ENCODE peak calls at places on chromosomes 1 and 21, in seven cellular contexts. One of them, this sample, is unnamed.

GRCh38 chr1:43711049-43711448 is 3.7 kb downstream of the ST3GAL3 start:
- DNase-seq in AG04450: peak
- DNase-seq in epithelial cell of esophagus: peak
- DNase-seq in A549: no peak
- DNase-seq in dorsolateral prefrontal cortex: no peak
- DNase-seq in heart right ventricle: no peak
- DNase-seq in uterus: no peak
- DNase-seq in this sample: no peak

GRCh38 chr1:230087034-230087721 is 20.1 kb downstream of the GALNT2 start:
- DNase-seq in dorsolateral prefrontal cortex: no peak
- DNase-seq in A549: no peak
- DNase-seq in uterus: no peak
- DNase-seq in AG04450: no peak
- DNase-seq in epithelial cell of esophagus: peak
- DNase-seq in heart right ventricle: no peak
- DNase-seq in this sample: no peak

GRCh38 chr1:37849480-37849879 is 9.9 kb downstream of the MTF1 start:
- DNase-seq in uterus: no peak
- DNase-seq in epithelial cell of esophagus: no peak
- DNase-seq in heart right ventricle: no peak
- DNase-seq in AG04450: no peak
- DNase-seq in A549: no peak
- DNase-seq in dorsolateral prefrontal cortex: no peak
- DNase-seq in this sample: no peak

GRCh38 chr1:70415882-70416281 is 4.8 kb downstream of the CTH start:
- DNase-seq in heart right ventricle: no peak
- DNase-seq in uterus: no peak
- DNase-seq in dorsolateral prefrontal cortex: no peak
- DNase-seq in A549: no peak
- DNase-seq in epithelial cell of esophagus: no peak
- DNase-seq in AG04450: no peak
- DNase-seq in this sample: no peak

GRCh38 chr1:99527078-99527477 is 118.8 kb upstream of the PALMD start:
- DNase-seq in AG04450: no peak
- DNase-seq in A549: no peak
- DNase-seq in epithelial cell of esophagus: peak
- DNase-seq in uterus: no peak
- DNase-seq in heart right ventricle: no peak
- DNase-seq in dorsolateral prefrontal cortex: no peak
- DNase-seq in this sample: no peak

GRCh38 chr1:82586473-82586872 is 785.7 kb downstream of the ADGRL2 start:
- DNase-seq in A549: no peak
- DNase-seq in heart right ventricle: peak
- DNase-seq in uterus: no peak
- DNase-seq in epithelial cell of esophagus: no peak
- DNase-seq in dorsolateral prefrontal cortex: no peak
- DNase-seq in AG04450: no peak
- DNase-seq in this sample: no peak

GRCh38 chr1:115782571-115783281 is 14.2 kb upstream of the CASQ2 start:
- DNase-seq in AG04450: peak
- DNase-seq in A549: no peak
- DNase-seq in heart right ventricle: no peak
- DNase-seq in epithelial cell of esophagus: peak
- DNase-seq in uterus: no peak
- DNase-seq in dorsolateral prefrontal cortex: no peak
- DNase-seq in this sample: peak

GRCh38 chr1:201140235-201140940 is 13.4 kb upstream of the ASCL5 start:
- DNase-seq in A549: no peak
- DNase-seq in AG04450: no peak
- DNase-seq in heart right ventricle: no peak
- DNase-seq in dorsolateral prefrontal cortex: peak
- DNase-seq in uterus: no peak
- DNase-seq in epithelial cell of esophagus: no peak
- DNase-seq in this sample: no peak

GRCh38 chr1:220323717-220324116 is 51.5 kb upstream of the RAB3GAP2 start:
- DNase-seq in AG04450: no peak
- DNase-seq in A549: no peak
- DNase-seq in epithelial cell of esophagus: no peak
- DNase-seq in dorsolateral prefrontal cortex: no peak
- DNase-seq in uterus: no peak
- DNase-seq in heart right ventricle: no peak
- DNase-seq in this sample: no peak

GRCh38 chr1:206001476-206001888 is 1.7 kb downstream of the RAB7B start:
- DNase-seq in AG04450: peak
- DNase-seq in dorsolateral prefrontal cortex: peak
- DNase-seq in A549: peak
- DNase-seq in heart right ventricle: no peak
- DNase-seq in uterus: peak
- DNase-seq in epithelial cell of esophagus: peak
- DNase-seq in this sample: no peak

GRCh38 chr1:162023547-162024501 is at the start of gene OLFML2B:
- DNase-seq in AG04450: peak
- DNase-seq in uterus: peak
- DNase-seq in heart right ventricle: peak
- DNase-seq in dorsolateral prefrontal cortex: peak
- DNase-seq in epithelial cell of esophagus: peak
- DNase-seq in A549: peak
- DNase-seq in this sample: peak

GRCh38 chr1:19429611-19430010 is 55.7 kb downstream of the CAPZB start:
- DNase-seq in epithelial cell of esophagus: no peak
- DNase-seq in A549: no peak
- DNase-seq in uterus: no peak
- DNase-seq in heart right ventricle: no peak
- DNase-seq in dorsolateral prefrontal cortex: no peak
- DNase-seq in AG04450: no peak
- DNase-seq in this sample: no peak

GRCh38 chr1:38919075-38919474 is 22.6 kb downstream of the RHBDL2 start:
- DNase-seq in dorsolateral prefrontal cortex: peak
- DNase-seq in A549: no peak
- DNase-seq in heart right ventricle: no peak
- DNase-seq in AG04450: no peak
- DNase-seq in epithelial cell of esophagus: no peak
- DNase-seq in uterus: peak
- DNase-seq in this sample: no peak

DNA sequence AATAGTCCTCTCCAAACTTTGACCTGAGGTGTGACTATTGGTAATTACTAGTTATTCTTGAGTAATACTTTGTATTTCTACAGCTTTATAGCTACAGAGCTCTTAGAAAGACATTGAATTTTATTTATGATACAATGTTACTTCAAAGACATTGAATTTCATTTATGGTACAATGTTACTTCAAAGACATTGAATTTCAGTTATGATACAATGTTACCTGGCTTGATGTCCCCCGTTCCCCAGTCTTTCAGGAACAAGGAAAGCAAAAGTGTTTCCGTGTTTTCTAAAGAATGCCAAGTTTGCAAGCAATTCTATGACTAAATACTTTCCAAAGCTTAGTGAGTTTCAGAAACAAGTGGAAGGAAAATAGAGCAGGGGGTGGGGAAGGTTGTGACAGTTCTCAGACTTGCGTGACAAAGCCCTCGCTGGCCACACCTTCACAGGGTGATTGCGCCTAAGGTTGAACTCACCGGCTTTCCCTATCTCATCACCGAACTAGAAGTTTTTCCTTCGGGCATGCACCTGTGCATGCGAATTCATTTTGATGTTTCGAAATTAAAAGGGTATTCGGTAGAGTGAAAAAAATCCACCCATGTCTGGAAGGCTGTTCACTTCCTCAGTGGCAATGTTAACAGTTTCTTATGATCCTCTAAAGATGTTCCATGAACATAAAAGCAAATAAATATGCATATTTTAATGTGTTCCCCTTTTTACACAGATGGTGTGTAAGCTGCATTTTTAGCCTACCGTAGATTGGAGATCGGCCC is 909 bp upstream of the PAXBP1 start:
- DNase-seq in dorsolateral prefrontal cortex: no peak
- DNase-seq in epithelial cell of esophagus: peak
- DNase-seq in uterus: peak
- DNase-seq in heart right ventricle: no peak
- DNase-seq in A549: peak
- DNase-seq in AG04450: no peak
- DNase-seq in this sample: no peak
- H3K4me3 ChIP-seq in dorsolateral prefrontal cortex: peak
- H3K4me3 ChIP-seq in epithelial cell of esophagus: peak
- H3K4me3 ChIP-seq in uterus: peak
- H3K4me3 ChIP-seq in heart right ventricle: peak
- H3K4me3 ChIP-seq in A549: peak
- H3K4me3 ChIP-seq in AG04450: peak
- H3K4me3 ChIP-seq in this sample: peak

GRCh38 chr1:30778979-30779293 is 21.4 kb upstream of the LAPTM5 start:
- DNase-seq in AG04450: no peak
- DNase-seq in A549: no peak
- DNase-seq in uterus: no peak
- DNase-seq in heart right ventricle: no peak
- DNase-seq in epithelial cell of esophagus: no peak
- DNase-seq in dorsolateral prefrontal cortex: no peak
- DNase-seq in this sample: no peak

GRCh38 chr1:30778156-30778978 is 20.8 kb upstream of the LAPTM5 start:
- DNase-seq in A549: no peak
- DNase-seq in uterus: no peak
- DNase-seq in dorsolateral prefrontal cortex: peak
- DNase-seq in heart right ventricle: no peak
- DNase-seq in AG04450: no peak
- DNase-seq in epithelial cell of esophagus: peak
- DNase-seq in this sample: peak

GRCh38 chr1:30780409-30780808 is 22.8 kb upstream of the LAPTM5 start:
- DNase-seq in epithelial cell of esophagus: no peak
- DNase-seq in AG04450: no peak
- DNase-seq in dorsolateral prefrontal cortex: no peak
- DNase-seq in uterus: no peak
- DNase-seq in heart right ventricle: no peak
- DNase-seq in A549: no peak
- DNase-seq in this sample: no peak

GRCh38 chr1:30777906-30778155 is 20.3 kb upstream of the LAPTM5 start:
- DNase-seq in heart right ventricle: no peak
- DNase-seq in uterus: no peak
- DNase-seq in epithelial cell of esophagus: no peak
- DNase-seq in dorsolateral prefrontal cortex: no peak
- DNase-seq in A549: peak
- DNase-seq in AG04450: no peak
- DNase-seq in this sample: no peak

DNA sequence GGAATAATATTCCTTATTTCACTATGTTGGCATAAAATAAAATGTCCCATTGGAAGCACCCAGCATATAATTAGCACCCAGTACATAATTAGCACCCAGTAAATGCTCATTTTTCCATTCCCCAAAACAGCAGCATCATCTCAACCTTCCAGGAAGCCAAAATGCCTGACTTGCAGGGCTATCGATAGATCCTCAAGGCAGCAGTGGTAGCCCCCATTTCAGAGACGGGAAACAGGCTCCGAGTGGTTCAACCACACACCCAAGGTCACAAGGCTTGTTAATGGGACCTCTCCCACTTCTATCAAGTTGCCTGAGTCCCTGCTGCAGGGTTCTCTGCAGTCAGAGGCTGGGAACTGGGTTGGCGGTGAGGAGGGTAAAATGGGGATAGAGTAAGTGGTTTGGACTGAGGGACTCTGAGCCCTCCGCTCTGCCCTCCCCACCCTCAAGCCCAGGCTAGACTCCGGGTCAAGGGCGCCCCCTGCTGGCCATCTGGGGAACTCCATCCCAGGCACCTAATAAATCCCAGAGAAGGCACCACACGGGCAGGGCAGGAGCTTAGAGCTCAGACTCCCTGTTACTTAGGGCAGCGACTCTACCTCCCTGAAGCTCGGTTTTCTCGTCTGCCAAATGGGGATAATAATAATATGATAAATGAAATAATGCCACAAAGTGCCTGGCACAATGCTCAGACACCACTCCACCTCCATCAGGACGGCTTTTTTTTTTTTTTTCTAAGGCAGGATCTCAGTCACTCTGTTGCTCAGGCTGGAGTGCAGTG is 21.9 kb upstream of the LAPTM5 start:
- DNase-seq in uterus: peak
- DNase-seq in heart right ventricle: peak
- DNase-seq in A549: peak
- DNase-seq in dorsolateral prefrontal cortex: peak
- DNase-seq in epithelial cell of esophagus: peak
- DNase-seq in AG04450: no peak
- DNase-seq in this sample: no peak
- TF ChIP-seq CTCF in uterus: peak
- TF ChIP-seq CTCF in heart right ventricle: peak
- TF ChIP-seq CTCF in A549: peak
- TF ChIP-seq CTCF in dorsolateral prefrontal cortex: peak
- TF ChIP-seq CTCF in epithelial cell of esophagus: peak
- TF ChIP-seq CTCF in AG04450: peak
- TF ChIP-seq CTCF in this sample: peak

GRCh38 chr1:217919683-217920502 is 288.7 kb downstream of the SPATA17 start:
- DNase-seq in dorsolateral prefrontal cortex: peak
- DNase-seq in uterus: no peak
- DNase-seq in epithelial cell of esophagus: no peak
- DNase-seq in A549: no peak
- DNase-seq in heart right ventricle: no peak
- DNase-seq in AG04450: no peak
- DNase-seq in this sample: no peak
- H3K4me3 ChIP-seq in dorsolateral prefrontal cortex: no peak
- H3K4me3 ChIP-seq in uterus: no peak
- H3K4me3 ChIP-seq in epithelial cell of esophagus: no peak
- H3K4me3 ChIP-seq in A549: no peak
- H3K4me3 ChIP-seq in heart right ventricle: no peak
- H3K4me3 ChIP-seq in AG04450: no peak
- H3K4me3 ChIP-seq in this sample: no peak

GRCh38 chr1:14614326-14614725 is 15.8 kb downstream of the KAZN start:
- DNase-seq in AG04450: no peak
- DNase-seq in A549: no peak
- DNase-seq in uterus: no peak
- DNase-seq in epithelial cell of esophagus: no peak
- DNase-seq in dorsolateral prefrontal cortex: no peak
- DNase-seq in heart right ventricle: no peak
- DNase-seq in this sample: no peak

GRCh38 chr1:14617791-14618190 is 19.3 kb downstream of the KAZN start:
- DNase-seq in epithelial cell of esophagus: no peak
- DNase-seq in A549: no peak
- DNase-seq in heart right ventricle: no peak
- DNase-seq in dorsolateral prefrontal cortex: no peak
- DNase-seq in AG04450: no peak
- DNase-seq in uterus: no peak
- DNase-seq in this sample: no peak

GRCh38 chr1:14615539-14616218 is 17.2 kb downstream of the KAZN start:
- DNase-seq in dorsolateral prefrontal cortex: no peak
- DNase-seq in heart right ventricle: no peak
- DNase-seq in AG04450: no peak
- DNase-seq in A549: no peak
- DNase-seq in epithelial cell of esophagus: no peak
- DNase-seq in uterus: no peak
- DNase-seq in this sample: no peak

GRCh38 chr1:14613915-14614314 is 15.4 kb downstream of the KAZN start:
- DNase-seq in heart right ventricle: no peak
- DNase-seq in dorsolateral prefrontal cortex: no peak
- DNase-seq in epithelial cell of esophagus: no peak
- DNase-seq in AG04450: no peak
- DNase-seq in A549: no peak
- DNase-seq in uterus: no peak
- DNase-seq in this sample: no peak

DNA sequence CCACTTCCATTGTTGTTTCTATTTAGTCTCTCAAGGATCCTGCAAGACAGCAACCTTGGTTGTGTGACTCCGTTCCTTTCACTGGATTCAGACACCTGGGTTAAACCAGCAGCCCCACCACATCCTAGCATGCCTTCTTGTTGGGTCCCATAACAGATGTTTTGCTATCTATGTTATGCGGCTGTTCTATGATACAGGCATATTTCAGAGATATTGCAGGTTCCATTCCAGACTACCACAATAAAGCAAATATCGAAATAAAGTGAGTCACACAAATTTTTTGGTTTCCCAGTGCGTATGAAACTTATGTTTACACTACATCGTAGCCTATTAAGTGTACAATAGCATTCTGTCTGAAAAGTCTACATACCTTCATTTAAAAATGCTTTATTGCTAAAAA is 18.5 kb downstream of the KAZN start:
- DNase-seq in AG04450: no peak
- DNase-seq in A549: no peak
- DNase-seq in uterus: no peak
- DNase-seq in dorsolateral prefrontal cortex: no peak
- DNase-seq in epithelial cell of esophagus: no peak
- DNase-seq in heart right ventricle: no peak
- DNase-seq in this sample: no peak
- TF ChIP-seq CTCF in AG04450: no peak
- TF ChIP-seq CTCF in A549: no peak
- TF ChIP-seq CTCF in uterus: no peak
- TF ChIP-seq CTCF in dorsolateral prefrontal cortex: no peak
- TF ChIP-seq CTCF in epithelial cell of esophagus: no peak
- TF ChIP-seq CTCF in heart right ventricle: no peak
- TF ChIP-seq CTCF in this sample: no peak